ENCODE peak calls at places on chromosomes 2 and 18, in four cellular contexts. S is HepG2, G is K562, R is H1. F is an unnamed sample.
A peak's percentile ranks its signal among the peaks of the same experiment; 100 is the strongest.

GRCh38 chr2:67846341-67847070 is 216.3 kb downstream of the C1D start:
- DNase-seq in G (peak; percentile 70), S (peak; percentile 94), R (peak; percentile 54), F (peak; percentile 72)

GRCh38 chr2:199602271-199602895 is 144.6 kb upstream of the SATB2 start:
- DNase-seq in G (peak; percentile 12), R (no peak), S (peak; percentile 19), F (peak; percentile 25)

GRCh38 chr2:109513749-109514588 is 99.8 kb downstream of the SEPTIN10 start:
- DNase-seq in R (no peak), G (no peak), S (no peak), F (no peak)

GRCh38 chr2:75454221-75454620 is 106.5 kb downstream of the EVA1A start:
- DNase-seq in S (no peak), R (no peak), G (no peak), F (no peak)

GRCh38 chr2:224736227-224736626 is 20.1 kb upstream of the CCDC195 start:
- DNase-seq in R (no peak), G (no peak), S (no peak), F (no peak)

GRCh38 chr2:182207049-182207746 is 219.6 kb downstream of the PDE1A start:
- DNase-seq in S (no peak), G (no peak), R (no peak), F (no peak)

GRCh38 chr2:137155351-137156104 is 390.2 kb downstream of the THSD7B start:
- DNase-seq in G (no peak), S (no peak), R (no peak), F (no peak)

GRCh38 chr18:26813043-26813442 is 52.5 kb downstream of the AQP4 start:
- DNase-seq in S (peak; percentile 56), R (peak; percentile 17), G (no peak), F (peak; percentile 62)

GRCh38 chr2:98487806-98488189 is 43.1 kb downstream of the INPP4A start:
- DNase-seq in G (peak; percentile 46), R (no peak), S (peak; percentile 66), F (peak; percentile 41)

DNA sequence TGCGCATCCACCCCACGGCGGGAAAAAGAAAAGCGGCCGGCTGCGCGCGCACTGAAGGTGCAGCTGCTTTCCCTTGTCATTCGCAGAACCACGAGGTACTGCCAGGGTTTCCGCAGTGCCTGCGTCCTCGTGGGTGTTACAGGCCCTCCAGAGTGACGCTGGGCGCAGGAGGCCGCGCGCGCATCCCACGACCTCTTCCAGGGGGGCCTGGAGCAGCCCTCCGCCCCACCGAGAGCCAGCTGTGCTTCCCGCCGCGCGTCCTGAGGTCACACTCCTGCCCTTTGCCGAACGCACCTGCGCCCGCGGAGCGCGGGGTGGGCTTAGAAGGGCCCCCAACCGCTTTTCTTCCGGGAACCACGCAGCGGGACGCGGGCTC is 378 bp upstream of the IAH1 start:
- DNase-seq in R (no peak), G (no peak), S (no peak), F (peak; percentile 48)
- TF ChIP-seq JUN in R (no peak), G (no peak), S (no peak), F (no peak)

GRCh38 chr18:39311111-39311712 is 1745.6 kb upstream of the CELF4 start:
- DNase-seq in S (no peak), R (no peak), G (no peak), F (no peak)
- TF ChIP-seq CREB1 in S (no peak), R (no peak), G (no peak), F (no peak)

DNA sequence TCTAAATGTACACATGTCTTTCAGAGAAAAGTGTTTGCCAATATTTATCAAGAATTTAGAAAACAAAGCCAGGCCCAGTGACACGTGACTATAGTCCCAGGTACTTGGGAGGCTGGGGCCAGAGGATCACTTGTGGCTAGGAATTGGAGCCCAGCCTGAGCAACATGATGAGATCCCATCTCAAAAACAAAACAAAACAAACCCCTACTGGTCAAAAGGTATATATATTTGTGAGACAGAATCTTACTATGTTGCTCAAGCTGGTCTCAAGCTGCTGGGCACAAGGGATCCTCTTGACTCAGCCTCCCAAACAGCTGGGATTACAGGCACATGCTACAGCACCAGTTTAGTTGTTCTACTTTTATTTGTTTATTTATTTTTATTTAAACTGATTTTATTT is 79.2 kb downstream of the ZDBF2 start:
- DNase-seq in S (no peak), R (no peak), G (no peak), F (no peak)
- TF ChIP-seq JUN in S (no peak), R (no peak), G (no peak), F (no peak)

DNA sequence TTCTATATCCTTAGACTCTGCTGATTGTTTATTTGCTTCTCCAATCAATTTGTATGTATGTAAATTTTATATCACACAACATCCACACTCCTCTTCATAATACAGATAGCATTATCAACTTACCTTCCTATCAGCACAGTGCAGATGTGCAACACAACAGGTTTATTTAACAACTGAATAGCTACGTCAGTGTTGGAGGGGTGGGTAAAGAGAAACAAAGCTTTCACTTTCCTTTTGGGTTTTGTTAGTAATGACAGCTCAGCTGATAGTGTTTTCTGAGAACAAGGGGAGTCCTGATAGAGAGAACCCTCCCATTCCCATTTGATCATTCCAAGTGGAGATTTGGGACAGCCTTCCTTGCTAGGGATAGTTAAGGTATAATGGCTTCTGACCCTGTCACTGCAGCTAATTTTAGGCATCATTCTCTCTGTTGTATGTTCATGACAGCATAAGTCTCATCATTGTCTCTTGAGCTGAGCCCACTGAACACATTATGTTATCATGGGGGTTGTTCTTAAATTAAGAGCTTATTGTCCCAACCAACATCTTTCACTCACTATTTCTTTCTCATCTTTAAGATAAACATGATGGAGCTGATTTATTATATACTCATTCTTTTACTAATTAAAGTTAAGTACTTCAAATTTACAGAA is 227.7 kb downstream of the GPD2 start:
- DNase-seq in R (no peak), S (no peak), G (peak; percentile 15), F (no peak)
- TF ChIP-seq CREB1 in R (no peak), S (no peak), G (no peak), F (no peak)

F was measured in WTC11.